ENCODE peak calls at places on chromosomes 12 and 14, in ten cellular contexts. T is CD4-positive, alpha-beta T cell; N is activated T-helper 1 cell treated with anti-CD3 and anti-CD28 coated beads, Interleukin-2, amount 50 U/mL, for 16 hours; V is CMK; Y is stimulated activated CD4-positive, alpha-beta T cell treated with anti-CD3 and anti-CD28 coated beads, Interleukin-4, amount 100 ng/mL, for 48 hours; J is ovary; I is thoracic aorta; B is SK-N-DZ; F is lower lobe of right lung; P is IMR-90. Q is an unnamed sample.

GRCh38 chr14:96055065-96055752 is 16.0 kb downstream of the C14orf132 start:
- DNase-seq in T (no peak), B (no peak), V (no peak), Y (no peak), F (no peak), P (peak), J (no peak), N (no peak), I (no peak), Q (no peak)

GRCh38 chr14:47269788-47270492 is 405.5 kb downstream of the MDGA2 start:
- DNase-seq in T (no peak), B (no peak), V (no peak), J (no peak), N (no peak), P (no peak), F (no peak), I (no peak), Y (no peak), Q (no peak)

GRCh38 chr12:31584782-31585181 is 6.2 kb downstream of the DENND5B start:
- DNase-seq in P (no peak), T (no peak), J (no peak), I (no peak), N (no peak), V (no peak), F (no peak), B (no peak), Y (no peak), Q (no peak)

GRCh38 chr12:43332977-43333649 is 218.9 kb downstream of the ADAMTS20 start:
- DNase-seq in B (peak), V (no peak), P (peak), Y (no peak), T (no peak), N (no peak), F (no peak), J (no peak), I (no peak), Q (no peak)

GRCh38 chr12:14273911-14274306 is 91.6 kb upstream of the ATF7IP start:
- DNase-seq in N (no peak), T (no peak), V (no peak), Y (no peak), F (no peak), P (peak), J (no peak), I (no peak), B (no peak), Q (no peak)

GRCh38 chr12:29971431-29971830 is 187.7 kb upstream of the TMTC1 start:
- DNase-seq in T (no peak), P (no peak), N (no peak), I (no peak), Y (no peak), B (no peak), V (no peak), J (no peak), F (no peak), Q (no peak)

GRCh38 chr14:103067231-103067954 is 10.0 kb upstream of the CDC42BPB start:
- DNase-seq in N (no peak), V (no peak), J (no peak), P (peak), Y (no peak), T (no peak), I (no peak), F (no peak), B (no peak), Q (peak)

GRCh38 chr12:96220902-96221301 is 26.7 kb downstream of the ELK3 start:
- DNase-seq in P (peak), T (no peak), F (no peak), Y (no peak), J (no peak), B (no peak), N (no peak), V (no peak), I (no peak), Q (no peak)

GRCh38 chr14:70061108-70061507 is 127.6 kb downstream of the SLC8A3 start:
- DNase-seq in B (no peak), Y (no peak), I (no peak), T (no peak), N (no peak), F (no peak), J (no peak), V (no peak), P (no peak), Q (no peak)

GRCh38 chr14:66920196-66920595 is 269.0 kb upstream of the GARIN2 start:
- DNase-seq in V (no peak), P (peak), Y (no peak), N (no peak), B (no peak), J (no peak), F (no peak), T (no peak), I (no peak), Q (no peak)

GRCh38 chr14:21244546-21244945 is 24.7 kb downstream of the HNRNPC start:
- DNase-seq in V (no peak), B (no peak), Y (no peak), I (no peak), J (no peak), T (no peak), P (no peak), F (no peak), N (no peak), Q (no peak)

GRCh38 chr12:111428728-111429175 is 23.0 kb downstream of the SH2B3 start:
- DNase-seq in P (no peak), Y (no peak), N (no peak), I (no peak), J (no peak), T (no peak), V (no peak), B (no peak), F (peak), Q (no peak)